ENCODE peak calls at places on chromosomes 16 and 17, in eight cellular contexts. H is HL-60; I is GM23338; V is IMR-90; E is AG04450; R is stomach; X is effector memory CD4-positive, alpha-beta T cell; C is substantia nigra. K is an unnamed sample.

GRCh38 chr17:41996855-41997164 is 20.4 kb downstream of the DNAJC7 start:
- DNase-seq in R (no peak), V (no peak), E (no peak), C (no peak), H (no peak), X (no peak), I (no peak), K (no peak)

GRCh38 chr16:55056585-55057520 is 126.2 kb downstream of the IRX5 start:
- DNase-seq in V (no peak), X (no peak), C (no peak), E (no peak), H (no peak), R (no peak), I (peak), K (no peak)

GRCh38 chr16:55149622-55150021 is 174.4 kb upstream of the IRX6 start:
- DNase-seq in X (no peak), E (no peak), C (no peak), I (no peak), V (no peak), R (no peak), H (no peak), K (no peak)

GRCh38 chr17:45791041-45791582 is 7.0 kb downstream of the CRHR1 start:
- DNase-seq in C (no peak), H (no peak), I (no peak), R (no peak), V (no peak), X (no peak), E (no peak), K (no peak)

GRCh38 chr16:84737658-84738057 is 37.9 kb downstream of the USP10 start:
- DNase-seq in I (no peak), H (no peak), E (no peak), R (peak), X (no peak), C (no peak), V (no peak), K (no peak)

GRCh38 chr17:28151001-28151400 is 108.5 kb downstream of the NLK start:
- DNase-seq in I (peak), X (no peak), H (no peak), R (no peak), E (no peak), V (no peak), C (no peak), K (no peak)

GRCh38 chr16:68823401-68823800 is 19.9 kb upstream of the TANGO6 start:
- DNase-seq in V (peak), C (no peak), I (peak), X (no peak), H (no peak), E (peak), R (no peak), K (no peak)

GRCh38 chr16:53091508-53092211 is 36.9 kb downstream of the CHD9 start:
- DNase-seq in V (peak), C (peak), R (peak), I (peak), X (no peak), E (peak), H (peak), K (no peak)

GRCh38 chr17:58370309-58370708 is 18.3 kb upstream of the SUPT4H1 start:
- DNase-seq in R (no peak), C (no peak), E (no peak), I (no peak), H (no peak), X (no peak), V (no peak), K (no peak)

GRCh38 chr16:55853114-55853513 is 20.2 kb upstream of the CES1 start:
- DNase-seq in C (no peak), H (no peak), I (no peak), E (no peak), V (peak), X (no peak), R (no peak), K (no peak)

GRCh38 chr17:45311762-45312476 is 4.9 kb downstream of the MAP3K14 start:
- DNase-seq in E (no peak), C (no peak), R (peak), X (peak), I (no peak), V (peak), H (no peak), K (peak)

GRCh38 chr17:38703742-38704644 is 1.1 kb upstream of the MLLT6 start:
- DNase-seq in E (no peak), V (no peak), H (peak), C (peak), I (peak), R (peak), X (peak), K (peak)

GRCh38 chr17:55969577-55969976 is 183.7 kb upstream of the ANKFN1 start:
- DNase-seq in R (no peak), I (no peak), X (no peak), H (no peak), V (no peak), E (no peak), C (no peak), K (no peak)

GRCh38 chr16:56610017-56610608 is 1.7 kb downstream of the MT2A start:
- DNase-seq in V (peak), X (peak), C (peak), H (peak), E (no peak), I (no peak), R (peak), K (peak)

GRCh38 chr16:2450535-2450934 is 9.4 kb upstream of the TEDC2 start:
- DNase-seq in E (no peak), I (no peak), R (no peak), C (peak), H (no peak), V (no peak), X (no peak), K (no peak)

GRCh38 chr17:48545022-48545376 is at the start of gene HOXB2:
- DNase-seq in V (peak), H (no peak), R (no peak), I (peak), X (no peak), C (no peak), E (no peak), K (no peak)

GRCh38 chr17:82097187-82097918 is 683 bp downstream of the FASN start:
- DNase-seq in E (no peak), I (peak), X (peak), R (peak), H (peak), C (peak), V (peak), K (peak)

DNA sequence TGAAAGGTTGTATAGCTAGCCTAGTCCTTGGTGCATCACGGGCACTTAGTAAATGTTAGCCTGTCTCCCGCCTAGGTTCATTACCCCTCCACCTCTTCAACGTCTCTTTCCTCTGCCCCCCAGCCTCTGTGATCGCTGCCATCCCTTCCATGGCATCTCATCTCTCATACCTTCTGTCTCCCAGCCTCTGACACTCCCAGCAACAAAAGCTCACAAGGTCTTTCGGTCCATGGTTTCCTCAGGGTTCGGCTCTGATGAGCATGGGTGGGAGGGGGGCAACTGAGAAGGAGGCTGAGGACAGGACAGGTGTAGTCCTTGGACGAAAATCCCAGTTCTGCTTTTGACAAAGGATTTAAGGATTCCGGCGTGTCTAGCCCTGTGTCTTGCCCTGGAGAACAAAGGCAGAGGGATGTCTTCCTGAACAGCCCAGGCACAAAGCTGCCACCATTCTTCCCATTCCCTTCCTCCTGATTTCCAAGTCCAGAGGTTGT is 16.7 kb downstream of the CCR7 start:
- DNase-seq in X (no peak), H (no peak), V (no peak), I (no peak), C (no peak), R (peak), E (no peak), K (peak)
- H3K27ac ChIP-seq in X (peak), H (no peak), V (peak), I (no peak), C (peak), R (peak), E (peak), K (peak)

GRCh38 chr16:19835989-19836421 is 48.6 kb downstream of the GPRC5B start:
- DNase-seq in V (peak), R (no peak), H (no peak), X (no peak), E (peak), I (no peak), C (no peak), K (no peak)
- H3K27ac ChIP-seq in V (no peak), R (no peak), H (no peak), X (no peak), E (no peak), I (no peak), C (no peak), K (no peak)

GRCh38 chr16:28869201-28869600 is 5.6 kb downstream of the SH2B1 start:
- DNase-seq in C (no peak), E (no peak), R (no peak), H (no peak), I (no peak), X (no peak), V (no peak), K (no peak)
- H3K27ac ChIP-seq in C (no peak), E (no peak), R (no peak), H (no peak), I (no peak), X (no peak), V (no peak), K (no peak)

DNA sequence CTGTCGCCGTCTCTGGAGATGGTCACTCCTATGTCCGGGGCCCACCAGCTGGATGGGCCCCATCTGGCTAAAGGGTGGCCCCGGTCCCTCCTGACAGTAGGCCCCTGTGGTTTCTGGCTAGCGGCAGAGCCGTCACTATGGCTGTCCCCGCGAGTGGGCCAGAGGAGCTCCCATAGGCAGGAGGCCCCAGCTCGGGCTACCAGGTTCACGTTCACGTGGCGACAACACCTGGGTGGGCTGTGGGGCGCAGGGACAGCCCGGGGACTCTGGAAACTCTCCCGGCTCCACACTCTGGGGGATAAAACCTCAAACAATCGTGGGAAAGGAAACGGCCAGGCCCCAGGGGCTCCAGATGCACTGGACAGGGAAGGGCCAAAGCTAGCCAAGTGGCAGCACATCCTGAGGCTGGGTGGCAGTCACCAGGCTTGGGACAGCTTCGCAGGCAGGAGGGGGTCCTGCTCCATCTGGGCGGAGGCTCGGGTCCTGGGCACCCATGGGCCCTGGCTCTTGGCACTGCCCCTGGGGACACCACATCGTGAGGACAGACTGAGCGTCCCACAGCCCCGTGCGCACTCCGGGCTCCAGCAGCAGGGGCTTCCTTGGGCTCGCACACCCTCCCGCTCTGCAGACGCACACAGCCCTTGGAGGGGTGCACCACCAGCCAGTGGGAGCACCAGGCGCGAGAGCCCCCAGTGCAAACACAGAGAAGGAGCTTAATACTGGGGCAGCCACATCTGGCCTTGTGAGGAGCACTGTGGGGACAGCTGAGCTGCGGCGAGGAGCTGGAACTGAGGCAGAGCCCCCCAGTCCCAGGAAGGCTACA is 4.5 kb downstream of the RNF166 start:
- DNase-seq in R (no peak), X (no peak), H (no peak), I (no peak), E (no peak), C (no peak), V (no peak), K (no peak)
- H3K27ac ChIP-seq in R (peak), X (peak), H (peak), I (no peak), E (no peak), C (peak), V (peak), K (peak)

GRCh38 chr16:654034-654433 is 4.9 kb downstream of the WDR90 start:
- DNase-seq in C (no peak), H (no peak), I (no peak), E (no peak), X (no peak), R (no peak), V (no peak), K (no peak)

GRCh38 chr16:648786-649589 is at the start of gene WDR90:
- DNase-seq in I (peak), V (peak), H (peak), E (peak), R (peak), C (peak), X (peak), K (peak)

GRCh38 chr16:649646-650045 is 481 bp downstream of the WDR90 start:
- DNase-seq in V (no peak), E (no peak), C (no peak), H (peak), R (no peak), I (no peak), X (no peak), K (peak)

GRCh38 chr16:652454-653021 is 3.4 kb downstream of the WDR90 start:
- DNase-seq in E (no peak), R (no peak), H (no peak), V (no peak), C (no peak), X (no peak), I (no peak), K (no peak)

GRCh38 chr16:651844-652243 is 2.7 kb downstream of the WDR90 start:
- DNase-seq in V (no peak), X (no peak), I (no peak), H (peak), E (no peak), R (no peak), C (no peak), K (no peak)
- H3K27ac ChIP-seq in V (no peak), X (no peak), I (no peak), H (peak), E (no peak), R (no peak), C (no peak), K (no peak)

GRCh38 chr16:4215106-4215505 is 26.8 kb downstream of the SRL start:
- DNase-seq in E (no peak), V (no peak), R (no peak), C (no peak), H (no peak), X (no peak), I (no peak), K (no peak)
- H3K27ac ChIP-seq in E (no peak), V (no peak), R (no peak), C (no peak), H (no peak), X (no peak), I (no peak), K (no peak)

DNA sequence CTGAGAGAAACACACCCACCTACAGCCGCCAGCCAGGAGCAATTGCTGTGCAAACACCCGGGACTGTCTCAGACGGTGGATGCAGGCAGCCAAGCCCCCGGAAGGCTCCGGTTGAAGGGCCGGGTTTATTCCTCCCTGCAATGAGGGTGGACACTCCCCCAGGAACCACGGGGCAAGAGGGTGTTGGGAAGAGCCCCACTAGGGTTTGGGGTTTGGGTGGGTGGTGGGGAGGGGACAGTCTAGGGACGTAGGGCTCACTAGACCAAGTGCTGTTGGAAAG is 19.2 kb downstream of the JPH3 start:
- DNase-seq in X (no peak), I (no peak), E (no peak), V (no peak), R (no peak), C (no peak), H (no peak), K (no peak)
- H3K27ac ChIP-seq in X (no peak), I (no peak), E (no peak), V (no peak), R (no peak), C (no peak), H (no peak), K (no peak)

GRCh38 chr17:40828454-40829039 is 6.1 kb upstream of the KRT10 start:
- DNase-seq in X (no peak), H (no peak), I (no peak), R (no peak), E (no peak), V (peak), C (no peak), K (no peak)
- H3K27ac ChIP-seq in X (no peak), H (no peak), I (no peak), R (no peak), E (no peak), V (no peak), C (no peak), K (no peak)